ENCODE peak calls at places on chromosome 10, in four cellular contexts. One of them, this sample, is unnamed.

GRCh38 chr10:22339761-22340361 is 5.4 kb upstream of the SPAG6 start:
- DNase-seq in upper lobe of right lung: no peak
- DNase-seq in left ventricle myocardium inferior: no peak
- DNase-seq in fibroblast of the aortic adventitia: peak; percentile 92
- DNase-seq in this sample: no peak

GRCh38 chr10:50431118-50431517 is 179.8 kb upstream of the ASAH2 start:
- DNase-seq in fibroblast of the aortic adventitia: peak; percentile 69
- DNase-seq in upper lobe of right lung: no peak
- DNase-seq in left ventricle myocardium inferior: no peak
- DNase-seq in this sample: no peak

GRCh38 chr10:5291501-5292195 is 73.1 kb upstream of the UCN3 start:
- DNase-seq in upper lobe of right lung: peak; percentile 75
- DNase-seq in fibroblast of the aortic adventitia: peak; percentile 89
- DNase-seq in left ventricle myocardium inferior: peak; percentile 52
- DNase-seq in this sample: peak; percentile 8

GRCh38 chr10:5563237-5563961 is 38.6 kb downstream of the CALML3 start:
- DNase-seq in left ventricle myocardium inferior: no peak
- DNase-seq in fibroblast of the aortic adventitia: no peak
- DNase-seq in upper lobe of right lung: peak; percentile 55
- DNase-seq in this sample: no peak

GRCh38 chr10:129626801-129627434 is 159.9 kb downstream of the MGMT start:
- DNase-seq in left ventricle myocardium inferior: no peak
- DNase-seq in fibroblast of the aortic adventitia: no peak
- DNase-seq in upper lobe of right lung: no peak
- DNase-seq in this sample: no peak

GRCh38 chr10:54800677-54801480 is at the start of gene PCDH15:
- DNase-seq in upper lobe of right lung: no peak
- DNase-seq in left ventricle myocardium inferior: no peak
- DNase-seq in fibroblast of the aortic adventitia: no peak
- DNase-seq in this sample: no peak

GRCh38 chr10:92742331-92743228 is 52.8 kb downstream of the HHEX start:
- DNase-seq in upper lobe of right lung: no peak
- DNase-seq in left ventricle myocardium inferior: no peak
- DNase-seq in fibroblast of the aortic adventitia: no peak
- DNase-seq in this sample: no peak

GRCh38 chr10:103276941-103277712 is at the start of gene INA:
- DNase-seq in fibroblast of the aortic adventitia: peak; percentile 20
- DNase-seq in upper lobe of right lung: no peak
- DNase-seq in left ventricle myocardium inferior: no peak
- DNase-seq in this sample: no peak

GRCh38 chr10:103124420-103125096 is 68.5 kb downstream of the NT5C2 start:
- DNase-seq in left ventricle myocardium inferior: no peak
- DNase-seq in upper lobe of right lung: no peak
- DNase-seq in fibroblast of the aortic adventitia: no peak
- DNase-seq in this sample: no peak

GRCh38 chr10:92735938-92736337 is 46.2 kb downstream of the HHEX start:
- DNase-seq in left ventricle myocardium inferior: no peak
- DNase-seq in fibroblast of the aortic adventitia: no peak
- DNase-seq in upper lobe of right lung: no peak
- DNase-seq in this sample: no peak

GRCh38 chr10:43140414-43140813 is 2.2 kb downstream of the CSGALNACT2 start:
- DNase-seq in left ventricle myocardium inferior: no peak
- DNase-seq in fibroblast of the aortic adventitia: peak; percentile 78
- DNase-seq in upper lobe of right lung: no peak
- DNase-seq in this sample: peak; percentile 73

GRCh38 chr10:9175200-9175599 is 1120.7 kb downstream of the GATA3 start:
- DNase-seq in left ventricle myocardium inferior: no peak
- DNase-seq in upper lobe of right lung: no peak
- DNase-seq in fibroblast of the aortic adventitia: no peak
- DNase-seq in this sample: no peak

GRCh38 chr10:57786331-57786730 is 481.4 kb downstream of the IPMK start:
- DNase-seq in upper lobe of right lung: no peak
- DNase-seq in left ventricle myocardium inferior: no peak
- DNase-seq in fibroblast of the aortic adventitia: no peak
- DNase-seq in this sample: no peak

GRCh38 chr10:22251751-22252285 is 34.0 kb upstream of the EBLN1 start:
- DNase-seq in left ventricle myocardium inferior: peak; percentile 69
- DNase-seq in fibroblast of the aortic adventitia: peak; percentile 65
- DNase-seq in upper lobe of right lung: peak; percentile 86
- DNase-seq in this sample: no peak

GRCh38 chr10:100370561-100370975 is 23.5 kb downstream of the SCD start:
- DNase-seq in left ventricle myocardium inferior: no peak
- DNase-seq in fibroblast of the aortic adventitia: peak; percentile 57
- DNase-seq in upper lobe of right lung: no peak
- DNase-seq in this sample: no peak

GRCh38 chr10:125035136-125035535 is 93.2 kb downstream of the ZRANB1 start:
- DNase-seq in left ventricle myocardium inferior: no peak
- DNase-seq in fibroblast of the aortic adventitia: peak; percentile 97
- DNase-seq in upper lobe of right lung: no peak
- DNase-seq in this sample: peak; percentile 83

GRCh38 chr10:2871673-2872219 is 195.6 kb upstream of the PFKP start:
- DNase-seq in fibroblast of the aortic adventitia: no peak
- DNase-seq in upper lobe of right lung: no peak
- DNase-seq in left ventricle myocardium inferior: no peak
- DNase-seq in this sample: no peak

GRCh38 chr10:22697101-22697500 is 17.3 kb downstream of the PIP4K2A start:
- DNase-seq in fibroblast of the aortic adventitia: no peak
- DNase-seq in left ventricle myocardium inferior: no peak
- DNase-seq in upper lobe of right lung: no peak
- DNase-seq in this sample: no peak

GRCh38 chr10:71729023-71729649 is 9.6 kb upstream of the C10orf105 start:
- DNase-seq in left ventricle myocardium inferior: peak; percentile 77
- DNase-seq in fibroblast of the aortic adventitia: no peak
- DNase-seq in upper lobe of right lung: peak; percentile 79
- DNase-seq in this sample: no peak

GRCh38 chr10:72315054-72315453 is 39.7 kb downstream of the DNAJB12 start:
- DNase-seq in left ventricle myocardium inferior: no peak
- DNase-seq in fibroblast of the aortic adventitia: no peak
- DNase-seq in upper lobe of right lung: no peak
- DNase-seq in this sample: no peak

GRCh38 chr10:74079914-74080590 is 70.6 kb downstream of the AP3M1 start:
- DNase-seq in left ventricle myocardium inferior: no peak
- DNase-seq in fibroblast of the aortic adventitia: peak; percentile 40
- DNase-seq in upper lobe of right lung: no peak
- DNase-seq in this sample: no peak

GRCh38 chr10:48523820-48524758 is 80.8 kb downstream of the ARHGAP22 start:
- DNase-seq in upper lobe of right lung: no peak
- DNase-seq in fibroblast of the aortic adventitia: no peak
- DNase-seq in left ventricle myocardium inferior: no peak
- DNase-seq in this sample: no peak

GRCh38 chr10:72567884-72568283 is 58.0 kb downstream of the MICU1 start:
- DNase-seq in fibroblast of the aortic adventitia: no peak
- DNase-seq in left ventricle myocardium inferior: no peak
- DNase-seq in upper lobe of right lung: no peak
- DNase-seq in this sample: no peak

GRCh38 chr10:78475501-78475900 is 441.8 kb downstream of the RPS24 start:
- DNase-seq in upper lobe of right lung: no peak
- DNase-seq in fibroblast of the aortic adventitia: no peak
- DNase-seq in left ventricle myocardium inferior: no peak
- DNase-seq in this sample: no peak

GRCh38 chr10:78314651-78315050 is 281.0 kb downstream of the RPS24 start:
- DNase-seq in upper lobe of right lung: no peak
- DNase-seq in left ventricle myocardium inferior: no peak
- DNase-seq in fibroblast of the aortic adventitia: no peak
- DNase-seq in this sample: no peak

GRCh38 chr10:51786016-51786683 is 86.8 kb upstream of the CSTF2T start:
- DNase-seq in left ventricle myocardium inferior: no peak
- DNase-seq in fibroblast of the aortic adventitia: no peak
- DNase-seq in upper lobe of right lung: no peak
- DNase-seq in this sample: no peak

GRCh38 chr10:20970044-20970443 is 72.9 kb upstream of the NEBL start:
- DNase-seq in left ventricle myocardium inferior: no peak
- DNase-seq in fibroblast of the aortic adventitia: peak; percentile 13
- DNase-seq in upper lobe of right lung: no peak
- DNase-seq in this sample: no peak

GRCh38 chr10:28984431-28984830 is 304.4 kb upstream of the LYZL1 start:
- DNase-seq in upper lobe of right lung: peak; percentile 93
- DNase-seq in fibroblast of the aortic adventitia: peak; percentile 87
- DNase-seq in left ventricle myocardium inferior: peak; percentile 89
- DNase-seq in this sample: peak; percentile 27

GRCh38 chr10:6607778-6608177 is 27.7 kb upstream of the PRKCQ start:
- DNase-seq in fibroblast of the aortic adventitia: no peak
- DNase-seq in upper lobe of right lung: no peak
- DNase-seq in left ventricle myocardium inferior: no peak
- DNase-seq in this sample: no peak

GRCh38 chr10:88372051-88372450 is 211.1 kb downstream of the RNLS start:
- DNase-seq in fibroblast of the aortic adventitia: no peak
- DNase-seq in upper lobe of right lung: no peak
- DNase-seq in left ventricle myocardium inferior: no peak
- DNase-seq in this sample: no peak

GRCh38 chr10:114526497-114527238 is 122.4 kb upstream of the AFAP1L2 start:
- DNase-seq in upper lobe of right lung: peak; percentile 81
- DNase-seq in fibroblast of the aortic adventitia: peak; percentile 75
- DNase-seq in left ventricle myocardium inferior: peak; percentile 64
- DNase-seq in this sample: no peak

GRCh38 chr10:22367471-22367870 is 22.2 kb downstream of the SPAG6 start:
- DNase-seq in fibroblast of the aortic adventitia: no peak
- DNase-seq in left ventricle myocardium inferior: no peak
- DNase-seq in upper lobe of right lung: no peak
- DNase-seq in this sample: no peak

GRCh38 chr10:131477457-131478205 is 166.1 kb upstream of the TCERG1L start:
- DNase-seq in left ventricle myocardium inferior: no peak
- DNase-seq in upper lobe of right lung: no peak
- DNase-seq in fibroblast of the aortic adventitia: no peak
- DNase-seq in this sample: no peak
- TF ChIP-seq CTCF in left ventricle myocardium inferior: no peak
- TF ChIP-seq CTCF in upper lobe of right lung: no peak
- TF ChIP-seq CTCF in fibroblast of the aortic adventitia: no peak
- TF ChIP-seq CTCF in this sample: no peak

DNA sequence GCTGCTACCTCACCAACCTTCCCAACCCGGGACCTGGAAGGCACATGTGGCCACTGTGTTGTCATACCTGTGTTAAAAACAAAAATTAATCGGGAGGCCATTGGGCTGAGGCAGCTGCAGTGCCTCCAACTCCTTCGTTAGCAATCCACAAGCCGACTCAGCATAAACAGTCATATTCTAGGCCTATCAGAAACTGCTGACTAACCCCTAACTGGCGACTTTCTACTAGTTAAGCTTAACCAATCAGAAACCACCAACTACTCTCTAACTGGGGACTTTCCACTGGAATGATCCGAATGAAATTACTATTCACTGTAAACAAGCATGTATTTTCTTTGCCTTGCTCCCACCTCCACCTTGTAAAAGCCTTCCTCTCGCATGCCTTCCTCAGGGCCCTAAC is 14.1 kb upstream of the TMEM72 start:
- DNase-seq in upper lobe of right lung: no peak
- DNase-seq in left ventricle myocardium inferior: no peak
- DNase-seq in fibroblast of the aortic adventitia: no peak
- DNase-seq in this sample: no peak
- H3K4me3 ChIP-seq in upper lobe of right lung: no peak overlapping the region
- H3K4me3 ChIP-seq in left ventricle myocardium inferior: no peak overlapping the region
- H3K4me3 ChIP-seq in fibroblast of the aortic adventitia: no peak overlapping the region
- H3K4me3 ChIP-seq in this sample: no peak overlapping the region

GRCh38 chr10:118594392-118595063 is 920 bp downstream of the PRLHR start:
- DNase-seq in fibroblast of the aortic adventitia: peak; percentile 14
- DNase-seq in upper lobe of right lung: no peak
- DNase-seq in left ventricle myocardium inferior: no peak
- DNase-seq in this sample: no peak
- TF ChIP-seq CTCF in fibroblast of the aortic adventitia: peak; percentile 16
- TF ChIP-seq CTCF in upper lobe of right lung: peak; percentile 26
- TF ChIP-seq CTCF in left ventricle myocardium inferior: peak; percentile 3
- TF ChIP-seq CTCF in this sample: no peak

DNA sequence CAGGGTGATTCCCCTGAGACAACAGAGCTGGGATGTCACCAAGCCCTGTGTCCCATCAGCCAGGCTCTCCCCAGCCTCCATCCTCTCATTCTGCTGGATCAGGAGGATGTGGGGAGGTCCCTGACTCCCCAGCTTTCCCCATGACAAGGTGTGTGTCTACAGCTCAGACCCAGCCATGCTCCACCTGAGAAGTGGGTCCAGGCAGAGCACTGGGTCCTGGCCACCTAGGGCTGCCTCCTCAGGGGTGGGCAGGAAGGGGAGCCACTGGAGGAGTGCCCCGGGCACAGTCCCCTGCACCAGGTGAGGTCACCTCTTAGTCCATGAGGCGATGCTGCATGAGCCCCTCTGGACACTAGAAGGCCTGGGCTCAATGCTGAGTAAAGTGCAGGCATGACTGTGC is 48.2 kb downstream of the ALOX5 start:
- DNase-seq in fibroblast of the aortic adventitia: no peak
- DNase-seq in left ventricle myocardium inferior: no peak
- DNase-seq in upper lobe of right lung: peak; percentile 48
- DNase-seq in this sample: no peak
- H3K4me3 ChIP-seq in fibroblast of the aortic adventitia: no peak overlapping the region
- H3K4me3 ChIP-seq in left ventricle myocardium inferior: no peak overlapping the region
- H3K4me3 ChIP-seq in upper lobe of right lung: no peak overlapping the region
- H3K4me3 ChIP-seq in this sample: no peak overlapping the region

DNA sequence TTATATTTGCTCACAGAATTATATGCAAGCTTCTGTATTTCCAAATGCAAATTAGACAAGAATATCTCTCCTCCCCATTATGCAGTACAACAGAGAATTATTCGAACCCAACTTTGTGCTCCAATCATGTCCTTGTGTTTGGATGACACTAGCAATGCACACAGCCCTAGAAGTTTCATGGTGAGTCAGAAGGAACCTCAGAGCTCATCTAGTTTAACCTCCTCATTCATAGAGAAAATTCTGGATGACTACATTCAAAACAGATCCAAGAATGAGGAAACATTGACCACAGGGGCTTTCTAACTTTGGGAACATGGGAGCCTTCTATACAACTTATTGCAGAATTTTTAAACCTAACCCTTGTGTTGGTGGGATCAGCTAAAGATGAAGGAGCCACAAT is 12.8 kb upstream of the ARID5B start:
- DNase-seq in upper lobe of right lung: no peak
- DNase-seq in fibroblast of the aortic adventitia: no peak
- DNase-seq in left ventricle myocardium inferior: no peak
- DNase-seq in this sample: no peak
- TF ChIP-seq CTCF in upper lobe of right lung: no peak
- TF ChIP-seq CTCF in fibroblast of the aortic adventitia: no peak
- TF ChIP-seq CTCF in left ventricle myocardium inferior: no peak
- TF ChIP-seq CTCF in this sample: no peak

GRCh38 chr10:8035641-8036520 is 18.6 kb upstream of the GATA3 start:
- DNase-seq in fibroblast of the aortic adventitia: no peak
- DNase-seq in left ventricle myocardium inferior: no peak
- DNase-seq in upper lobe of right lung: no peak
- DNase-seq in this sample: no peak
- H3K4me3 ChIP-seq in fibroblast of the aortic adventitia: no peak overlapping the region
- H3K4me3 ChIP-seq in left ventricle myocardium inferior: no peak overlapping the region
- H3K4me3 ChIP-seq in upper lobe of right lung: no peak overlapping the region
- H3K4me3 ChIP-seq in this sample: no peak overlapping the region

GRCh38 chr10:109427421-109427820 is 495.9 kb downstream of the XPNPEP1 start:
- DNase-seq in left ventricle myocardium inferior: no peak
- DNase-seq in upper lobe of right lung: no peak
- DNase-seq in fibroblast of the aortic adventitia: peak; percentile 47
- DNase-seq in this sample: no peak
- TF ChIP-seq CTCF in left ventricle myocardium inferior: no peak
- TF ChIP-seq CTCF in upper lobe of right lung: no peak
- TF ChIP-seq CTCF in fibroblast of the aortic adventitia: peak; percentile 24
- TF ChIP-seq CTCF in this sample: peak; percentile 45